ENCODE peak calls at places on chromosomes 6 and 20, in four cellular contexts. R, J, D and W are unnamed samples.

GRCh38 chr6:106184629-106185028 is 98.5 kb downstream of the PRDM1 start:
- DNase-seq in R (no peak), J (no peak), D (no peak), W (no peak)

GRCh38 chr20:7085448-7085847 is 318.0 kb downstream of the BMP2 start:
- DNase-seq in R (no peak), J (no peak), D (no peak), W (no peak)

GRCh38 chr20:57659789-57660509 is 39.7 kb upstream of the ZBP1 start:
- DNase-seq in R (no peak), J (peak; percentile 1), D (no peak), W (peak; percentile 55)

GRCh38 chr20:36153754-36154695 is 515 bp upstream of the EPB41L1 start:
- DNase-seq in R (no peak), J (peak; percentile 89), D (peak; percentile 74), W (peak; percentile 51)

GRCh38 chr6:83592770-83593394 is 80.5 kb downstream of the PRSS35 start:
- DNase-seq in R (peak; percentile 74), J (no peak), D (peak; percentile 41), W (no peak)

GRCh38 chr20:61587036-61587435 is 335.0 kb downstream of the CDH4 start:
- DNase-seq in R (no peak), J (no peak), D (no peak), W (no peak)

GRCh38 chr6:158408552-158409130 is 96.4 kb downstream of the TULP4 start:
- DNase-seq in R (no peak), J (no peak), D (no peak), W (no peak)

GRCh38 chr6:133764011-133764812 is 124.7 kb upstream of the TCF21 start:
- DNase-seq in R (no peak), J (no peak), D (no peak), W (no peak)

GRCh38 chr6:82608777-82609176 is 245.2 kb downstream of the TPBG start:
- DNase-seq in R (no peak), J (no peak), D (no peak), W (no peak)

GRCh38 chr6:71248866-71249265 is 39.7 kb upstream of the OGFRL1 start:
- DNase-seq in R (no peak), J (no peak), D (no peak), W (no peak)

GRCh38 chr20:34872604-34873224 is at the start of gene GGT7:
- DNase-seq in R (peak; percentile 86), J (peak; percentile 82), D (peak; percentile 81), W (peak; percentile 90)

GRCh38 chr6:722608-723007 is 29.7 kb upstream of the EXOC2 start:
- DNase-seq in R (peak; percentile 14), J (no peak), D (no peak), W (no peak)

GRCh38 chr6:27076116-27076515 is 171.4 kb upstream of the PRSS16 start:
- DNase-seq in R (no peak), J (no peak), D (no peak), W (no peak)

GRCh38 chr6:134600671-134601070 is 282.8 kb upstream of the SGK1 start:
- DNase-seq in R (no peak), J (no peak), D (no peak), W (no peak)

GRCh38 chr20:61758556-61759200 is 307.0 kb downstream of the TAF4 start:
- DNase-seq in R (no peak), J (no peak), D (no peak), W (no peak)

GRCh38 chr20:41869261-41869660 is 251.1 kb upstream of the CHD6 start:
- DNase-seq in R (no peak), J (no peak), D (no peak), W (no peak)

GRCh38 chr6:16409531-16410441 is 171.4 kb downstream of the GMPR start:
- DNase-seq in R (peak; percentile 82), J (peak; percentile 7), D (peak; percentile 45), W (no peak)

GRCh38 chr20:59825944-59826759 is 107.3 kb downstream of the SYCP2 start:
- DNase-seq in R (no peak), J (no peak), D (no peak), W (peak; percentile 41)

GRCh38 chr6:509676-510075 is 118.1 kb downstream of the IRF4 start:
- DNase-seq in R (no peak), J (no peak), D (no peak), W (no peak)

GRCh38 chr6:22681761-22682160 is 112.4 kb downstream of the HDGFL1 start:
- DNase-seq in R (no peak), J (no peak), D (no peak), W (no peak)

GRCh38 chr6:164337925-164338381 is 923.4 kb downstream of the QKI start:
- DNase-seq in R (no peak), J (no peak), D (no peak), W (no peak)

GRCh38 chr20:63490416-63490815 is 8.5 kb downstream of the EEF1A2 start:
- DNase-seq in R (no peak), J (no peak), D (peak; percentile 27), W (no peak)

GRCh38 chr20:38645980-38646858 is 44.6 kb downstream of the ARHGAP40 start:
- DNase-seq in R (peak; percentile 86), J (peak; percentile 57), D (peak; percentile 71), W (peak; percentile 79)

GRCh38 chr20:63051911-63052310 is 45.1 kb upstream of the BHLHE23 start:
- DNase-seq in R (no peak), J (no peak), D (no peak), W (no peak)

GRCh38 chr6:157424491-157425020 is 43.6 kb downstream of the ZDHHC14 start:
- DNase-seq in R (no peak), J (peak; percentile 41), D (peak; percentile 86), W (no peak)

GRCh38 chr20:17843246-17844132 is 125.1 kb downstream of the SNX5 start:
- DNase-seq in R (peak; percentile 72), J (no peak), D (no peak), W (peak; percentile 27)

GRCh38 chr6:16623029-16623653 is 138.1 kb downstream of the ATXN1 start:
- DNase-seq in R (no peak), J (no peak), D (no peak), W (no peak)

GRCh38 chr6:118770835-118771234 is 119.4 kb upstream of the CEP85L start:
- DNase-seq in R (no peak), J (no peak), D (no peak), W (no peak)

GRCh38 chr6:135321012-135321621 is 140.0 kb downstream of the MYB start:
- DNase-seq in R (no peak), J (no peak), D (no peak), W (no peak)

GRCh38 chr6:87155920-87156600 is 695 bp downstream of the ZNF292 start:
- DNase-seq in R (peak; percentile 48), J (peak; percentile 27), D (peak; percentile 39), W (no peak)

GRCh38 chr20:38805958-38806854 is 709 bp downstream of the PPP1R16B start:
- DNase-seq in R (peak; percentile 51), J (no peak), D (no peak), W (no peak)

GRCh38 chr6:84033523-84034451 is at the start of gene MRAP2:
- DNase-seq in R (no peak), J (peak; percentile 16), D (no peak), W (no peak)

GRCh38 chr20:36091561-36092423 is 62.7 kb upstream of the EPB41L1 start:
- DNase-seq in R (no peak), J (no peak), D (no peak), W (no peak)

GRCh38 chr6:78864957-78865356 is 2.4 kb upstream of the IRAK1BP1 start:
- DNase-seq in R (no peak), J (no peak), D (no peak), W (no peak)

GRCh38 chr6:109325400-109325801 is 56.9 kb downstream of the CD164 start:
- DNase-seq in R (no peak), J (no peak), D (no peak), W (no peak)

GRCh38 chr6:113642714-113643442 is 214.3 kb upstream of the MARCKS start:
- DNase-seq in R (peak; percentile 88), J (peak; percentile 96), D (peak; percentile 100), W (no peak)

GRCh38 chr6:40394381-40394780 is 192.8 kb downstream of the LRFN2 start:
- DNase-seq in R (no peak), J (no peak), D (no peak), W (no peak)

GRCh38 chr6:152721956-152722355 is 24.3 kb downstream of the MYCT1 start:
- DNase-seq in R (no peak), J (no peak), D (no peak), W (no peak)

GRCh38 chr6:152720964-152721363 is 23.3 kb downstream of the MYCT1 start:
- DNase-seq in R (peak; percentile 14), J (no peak), D (no peak), W (no peak)

DNA sequence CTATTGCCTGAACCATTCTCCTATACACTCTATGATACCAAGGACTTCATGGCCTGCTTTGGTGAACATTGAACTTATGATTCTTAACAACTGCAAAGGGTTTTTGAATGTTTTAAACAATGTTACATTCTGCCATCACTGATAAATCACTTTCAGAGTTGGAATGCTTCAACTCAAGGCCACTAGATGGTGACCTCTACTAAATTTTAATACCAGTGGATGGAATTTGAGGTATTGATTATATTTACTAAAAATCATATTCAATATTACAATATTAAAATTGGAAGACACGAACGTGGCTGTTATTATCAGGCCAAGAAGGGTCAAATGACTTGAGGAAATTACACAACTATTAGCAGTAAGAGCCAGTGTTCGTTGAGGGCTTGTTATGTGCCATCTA is 18.6 kb downstream of the MYCT1 start:
- DNase-seq in R (no peak), J (no peak), D (no peak), W (no peak)
- TF ChIP-seq CTCF in R (no peak), J (no peak), D (peak; percentile 5), W (no peak)

DNA sequence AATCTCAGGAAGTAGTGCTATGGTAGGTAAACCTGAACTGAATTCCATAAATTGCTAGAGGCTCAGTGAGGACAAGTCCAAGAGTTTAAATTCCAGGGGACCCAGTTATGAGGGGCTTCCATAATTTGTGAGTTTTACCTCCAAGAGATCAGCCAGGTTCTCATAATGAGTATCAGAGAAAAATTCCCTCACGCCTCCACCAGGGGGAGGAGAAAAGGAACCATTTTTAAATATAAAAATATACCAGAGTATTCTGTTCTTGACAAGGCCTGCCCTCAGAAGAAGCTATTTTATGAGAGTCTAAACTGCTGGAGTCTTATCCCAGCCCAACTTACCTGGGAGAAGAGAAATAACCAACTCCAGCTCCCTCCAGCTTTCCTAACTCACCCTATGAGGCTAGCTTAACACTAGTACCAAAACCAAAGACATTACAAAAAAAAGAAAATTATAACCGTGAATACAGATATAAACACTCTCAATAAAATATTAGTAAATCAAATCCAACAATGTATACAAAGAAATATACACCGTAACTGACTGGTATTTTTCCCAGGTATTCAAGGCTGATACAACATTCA is 158.7 kb downstream of the TFAP2A start:
- DNase-seq in R (peak; percentile 30), J (no peak), D (no peak), W (no peak)
- TF ChIP-seq CTCF in R (peak; percentile 43), J (no peak), D (no peak), W (no peak)

GRCh38 chr6:69867075-69867911 is 937 bp downstream of the COL19A1 start:
- DNase-seq in R (peak; percentile 86), J (peak; percentile 42), D (peak; percentile 12), W (no peak)
- TF ChIP-seq CTCF in R (peak; percentile 9), J (no peak), D (peak; percentile 35), W (no peak)

GRCh38 chr20:22815206-22815551 is 219.9 kb upstream of the SSTR4 start:
- DNase-seq in R (no peak), J (no peak), D (no peak), W (no peak)

GRCh38 chr20:22819134-22819533 is 216.0 kb upstream of the SSTR4 start:
- DNase-seq in R (no peak), J (no peak), D (no peak), W (no peak)

GRCh38 chr20:22814475-22815205 is 220.5 kb upstream of the SSTR4 start:
- DNase-seq in R (no peak), J (no peak), D (no peak), W (no peak)

GRCh38 chr20:22816016-22816415 is 219.1 kb upstream of the SSTR4 start:
- DNase-seq in R (no peak), J (no peak), D (no peak), W (no peak)

GRCh38 chr20:22815584-22815983 is 219.5 kb upstream of the SSTR4 start:
- DNase-seq in R (no peak), J (no peak), D (no peak), W (no peak)
- TF ChIP-seq CTCF in R (no peak), J (no peak), D (no peak), W (no peak)